ENCODE peak calls at places on chromosomes 1 and 21, in four cellular contexts. I is activated CD4-positive, alpha-beta T cell treated with anti-CD3 and anti-CD28 coated beads, Interleukin-2, amount 50 U/mL, for 48 hours; J is KBM-7; X is hepatic stellate cell. Z is an unnamed sample.

GRCh38 chr1:78211483-78212092 is 165.8 kb downstream of the GIPC2 start:
- DNase-seq in I (no peak), X (no peak), J (no peak), Z (no peak)

GRCh38 chr1:246907472-246907871 is 24.3 kb downstream of the AHCTF1 start:
- DNase-seq in X (no peak), I (no peak), J (peak; percentile 53), Z (no peak)

GRCh38 chr1:212161231-212161781 is 123.9 kb upstream of the PPP2R5A start:
- DNase-seq in I (peak; percentile 24), J (peak; percentile 63), X (peak; percentile 78), Z (peak; percentile 47)

GRCh38 chr1:198669023-198669698 is 30.3 kb downstream of the PTPRC start:
- DNase-seq in X (peak; percentile 47), I (no peak), J (peak; percentile 32), Z (peak; percentile 53)

GRCh38 chr1:55490556-55490955 is 275.4 kb upstream of the USP24 start:
- DNase-seq in X (peak; percentile 28), I (no peak), J (no peak), Z (no peak)

GRCh38 chr21:44850208-44850800 is 23.2 kb downstream of the PTTG1IP start:
- DNase-seq in J (no peak), X (no peak), I (no peak), Z (no peak)

GRCh38 chr1:149993764-149994163 is 16.8 kb downstream of the OTUD7B start:
- DNase-seq in J (no peak), X (no peak), I (no peak), Z (no peak)

GRCh38 chr1:229114315-229114714 is 156.6 kb upstream of the RAB4A start:
- DNase-seq in I (no peak), J (no peak), X (no peak), Z (no peak)

GRCh38 chr1:234608026-234608719 is 1.8 kb downstream of the IRF2BP2 start:
- DNase-seq in X (peak; percentile 88), I (peak; percentile 79), J (peak; percentile 87), Z (peak; percentile 46)

GRCh38 chr1:14850563-14850962 is 252.1 kb downstream of the KAZN start:
- DNase-seq in J (peak; percentile 26), X (no peak), I (no peak), Z (peak; percentile 39)

GRCh38 chr1:171566467-171566866 is 55.6 kb upstream of the MYOCOS start:
- DNase-seq in I (no peak), X (no peak), J (peak; percentile 7), Z (no peak)

GRCh38 chr1:20184481-20184900 is 1.4 kb upstream of the UBXN10 start:
- DNase-seq in X (no peak), I (no peak), J (no peak), Z (peak; percentile 83)

GRCh38 chr1:190067592-190067991 is 410.1 kb downstream of the BRINP3 start:
- DNase-seq in I (no peak), J (no peak), X (no peak), Z (no peak)

GRCh38 chr1:2388004-2388913 is 3.1 kb downstream of the MORN1 start:
- DNase-seq in I (no peak), X (no peak), J (no peak), Z (no peak)

GRCh38 chr1:220281159-220281574 is 8.9 kb upstream of the RAB3GAP2 start:
- DNase-seq in X (no peak), I (no peak), J (no peak), Z (no peak)

GRCh38 chr1:73576084-73576483 is 621.9 kb downstream of the LRRIQ3 start:
- DNase-seq in I (no peak), J (no peak), X (no peak), Z (no peak)

GRCh38 chr1:16204634-16205332 is 7.7 kb downstream of the ARHGEF19 start:
- DNase-seq in I (peak; percentile 53), J (peak; percentile 38), X (no peak), Z (peak; percentile 46)

GRCh38 chr1:227541129-227541528 is 22.2 kb upstream of the ZNF678 start:
- DNase-seq in X (no peak), J (no peak), I (no peak), Z (no peak)

GRCh38 chr1:200323856-200324400 is 85.9 kb downstream of the ZNF281 start:
- DNase-seq in J (no peak), X (no peak), I (no peak), Z (no peak)

GRCh38 chr1:101235696-101236545 is 898 bp upstream of the S1PR1 start:
- DNase-seq in X (peak; percentile 37), J (peak; percentile 39), I (peak; percentile 83), Z (no peak)

GRCh38 chr1:245155186-245156040 is 628 bp downstream of the KIF26B start:
- DNase-seq in X (peak; percentile 63), I (peak; percentile 11), J (no peak), Z (peak; percentile 46)

GRCh38 chr1:212498243-212498642 is 65.5 kb downstream of the NENF start:
- DNase-seq in X (no peak), J (peak; percentile 45), I (no peak), Z (no peak)

GRCh38 chr1:200243042-200243437 is 166.8 kb downstream of the ZNF281 start:
- DNase-seq in J (peak; percentile 35), X (no peak), I (no peak), Z (no peak)

GRCh38 chr1:193884848-193885558 is 698.6 kb upstream of the B3GALT2 start:
- DNase-seq in I (no peak), J (no peak), X (no peak), Z (no peak)

GRCh38 chr1:102772831-102773230 is 335.5 kb downstream of the COL11A1 start:
- DNase-seq in J (no peak), I (no peak), X (no peak), Z (no peak)

GRCh38 chr1:111323231-111323630 is 32.6 kb downstream of the CHIA start:
- DNase-seq in X (no peak), I (no peak), J (no peak), Z (no peak)

GRCh38 chr1:185636848-185637247 is 97.3 kb upstream of the HMCN1 start:
- DNase-seq in J (no peak), I (peak; percentile 40), X (no peak), Z (no peak)